ENCODE peak calls at places on chromosomes 1 and 21, in four cellular contexts. J is WTC11, L is SK-N-SH, K is K562. D is an unnamed sample.

GRCh38 chr1:37949524-37950152 is 2.8 kb upstream of the INPP5B start:
- DNase-seq in J (no peak), L (no peak), K (no peak), D (no peak)

GRCh38 chr1:230303069-230303468 is 123.1 kb downstream of the PGBD5 start:
- DNase-seq in J (no peak), L (no peak), K (no peak), D (no peak)

GRCh38 chr1:109490934-109491302 is 3.0 kb upstream of the CYB561D1 start:
- DNase-seq in J (no peak), L (no peak), K (no peak), D (no peak)

GRCh38 chr21:44428281-44428942 is 26.9 kb upstream of the LRRC3 start:
- DNase-seq in J (peak; percentile 78), L (peak; percentile 35), K (peak; percentile 85), D (peak; percentile 26)

GRCh38 chr1:94678187-94678863 is 136.8 kb upstream of the F3 start:
- DNase-seq in J (no peak), L (no peak), K (no peak), D (no peak)

GRCh38 chr1:44288883-44289282 is 66.2 kb downstream of the ERI3 start:
- DNase-seq in J (no peak), L (no peak), K (no peak), D (no peak)

GRCh38 chr1:207077470-207078377 is 10.9 kb upstream of the C4BPB start:
- DNase-seq in J (peak; percentile 46), L (peak; percentile 59), K (peak; percentile 81), D (peak; percentile 71)

GRCh38 chr1:215844266-215844665 is 277.2 kb downstream of the KCTD3 start:
- DNase-seq in J (no peak), L (no peak), K (no peak), D (no peak)

GRCh38 chr21:42153046-42153685 is 65.8 kb upstream of the ABCG1 start:
- DNase-seq in J (no peak), L (no peak), K (no peak), D (no peak)

GRCh38 chr1:228668553-228669400 is 66.5 kb upstream of the RHOU start:
- DNase-seq in J (no peak), L (no peak), K (no peak), D (no peak)

GRCh38 chr1:172449585-172450523 is 6.0 kb upstream of the PIGC start:
- DNase-seq in J (peak; percentile 57), L (peak; percentile 71), K (peak; percentile 83), D (peak; percentile 85)

GRCh38 chr1:6961905-6962304 is 176.7 kb downstream of the CAMTA1 start:
- DNase-seq in J (peak; percentile 42), L (no peak), K (no peak), D (no peak)

GRCh38 chr1:94022471-94023189 is 98.3 kb downstream of the ABCA4 start:
- DNase-seq in J (no peak), L (no peak), K (no peak), D (peak; percentile 81)

GRCh38 chr1:29325675-29326074 is 89.4 kb downstream of the PTPRU start:
- DNase-seq in J (peak; percentile 41), L (peak; percentile 72), K (no peak), D (no peak)

GRCh38 chr1:185369786-185370185 is 52.7 kb upstream of the IVNS1ABP start:
- DNase-seq in J (no peak), L (no peak), K (no peak), D (no peak)

GRCh38 chr1:11198257-11198656 is 9.1 kb downstream of the ANGPTL7 start:
- DNase-seq in J (no peak), L (peak; percentile 46), K (no peak), D (no peak)

GRCh38 chr1:238101923-238102322 is 211.2 kb upstream of the ZP4 start:
- DNase-seq in J (no peak), L (no peak), K (no peak), D (no peak)

GRCh38 chr1:155179107-155180031 is 5.7 kb downstream of the TRIM46 start:
- DNase-seq in J (no peak), L (no peak), K (no peak), D (no peak)

GRCh38 chr21:27001526-27001925 is 34.6 kb upstream of the ADAMTS5 start:
- DNase-seq in J (no peak), L (no peak), K (no peak), D (no peak)

GRCh38 chr1:223726380-223727001 is 14.2 kb downstream of the CAPN2 start:
- DNase-seq in J (peak; percentile 59), L (peak; percentile 58), K (peak; percentile 88), D (no peak)

GRCh38 chr21:43207868-43208267 is 39.1 kb downstream of the CRYAA start:
- DNase-seq in J (peak; percentile 4), L (no peak), K (no peak), D (no peak)

GRCh38 chr1:186093437-186093836 is 281.6 kb downstream of the TPR start:
- DNase-seq in J (no peak), L (no peak), K (no peak), D (no peak)

GRCh38 chr1:201542166-201543045 is 3.5 kb downstream of the NAV1 start:
- DNase-seq in J (no peak), L (no peak), K (no peak), D (no peak)

GRCh38 chr1:169894424-169895145 is 889 bp upstream of the SCYL3 start:
- DNase-seq in J (no peak), L (no peak), K (peak; percentile 38), D (no peak)

GRCh38 chr1:101308001-101308659 is 71.3 kb downstream of the S1PR1 start:
- DNase-seq in J (no peak), L (no peak), K (no peak), D (no peak)

GRCh38 chr1:101311146-101311892 is 74.5 kb downstream of the S1PR1 start:
- DNase-seq in J (no peak), L (no peak), K (no peak), D (no peak)

GRCh38 chr1:101310484-101310883 is 73.7 kb downstream of the S1PR1 start:
- DNase-seq in J (no peak), L (no peak), K (no peak), D (no peak)

GRCh38 chr1:101308935-101309333 is 72.1 kb downstream of the S1PR1 start:
- DNase-seq in J (no peak), L (no peak), K (no peak), D (no peak)

DNA sequence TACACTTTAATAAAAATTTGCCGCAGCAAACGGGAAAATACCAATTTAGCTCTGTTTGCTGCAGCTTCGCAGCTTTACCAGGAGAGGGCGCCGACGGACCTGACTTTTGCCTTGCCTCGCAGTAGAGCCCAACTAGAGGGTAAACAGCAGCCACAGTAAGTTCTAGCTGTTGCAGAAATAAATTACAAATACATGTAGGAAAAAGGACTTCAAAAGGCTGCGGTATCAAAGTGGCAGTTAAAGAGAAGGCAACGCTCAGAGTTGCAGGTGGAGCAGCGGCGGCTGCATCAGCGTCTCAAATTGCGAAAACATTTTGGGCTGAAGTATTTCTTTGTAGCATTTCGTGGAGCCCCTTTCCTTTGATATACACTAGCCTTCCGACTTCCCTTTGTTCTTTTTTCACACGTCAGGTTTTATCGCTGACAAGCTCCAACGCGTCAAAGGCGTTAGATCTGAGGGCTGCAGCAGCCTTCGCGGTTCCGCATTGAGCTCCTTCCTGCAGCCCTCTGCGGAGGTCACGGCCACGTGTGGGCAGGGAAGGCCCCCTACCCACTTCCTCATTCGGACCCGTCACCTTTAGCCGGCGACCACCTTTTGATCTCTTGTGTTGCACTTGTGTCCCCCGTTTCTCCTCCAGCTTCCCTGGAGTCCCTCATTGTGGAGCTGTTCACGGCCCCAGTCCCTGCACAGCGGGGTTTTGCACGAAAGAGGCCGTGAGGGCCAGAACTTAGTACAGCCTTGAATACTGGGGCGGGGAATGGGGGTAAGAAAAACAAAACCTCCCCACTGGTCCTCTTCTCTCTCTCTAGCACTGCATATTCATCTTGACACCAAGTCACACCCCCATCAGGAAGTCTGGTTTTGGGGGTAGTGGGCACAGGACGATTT is 72.8 kb downstream of the S1PR1 start:
- DNase-seq in J (peak; percentile 51), L (peak; percentile 66), K (peak; percentile 63), D (peak; percentile 35)
- TF ChIP-seq FOXJ3 in J (no peak), L (no peak), K (no peak), D (no peak)

DNA sequence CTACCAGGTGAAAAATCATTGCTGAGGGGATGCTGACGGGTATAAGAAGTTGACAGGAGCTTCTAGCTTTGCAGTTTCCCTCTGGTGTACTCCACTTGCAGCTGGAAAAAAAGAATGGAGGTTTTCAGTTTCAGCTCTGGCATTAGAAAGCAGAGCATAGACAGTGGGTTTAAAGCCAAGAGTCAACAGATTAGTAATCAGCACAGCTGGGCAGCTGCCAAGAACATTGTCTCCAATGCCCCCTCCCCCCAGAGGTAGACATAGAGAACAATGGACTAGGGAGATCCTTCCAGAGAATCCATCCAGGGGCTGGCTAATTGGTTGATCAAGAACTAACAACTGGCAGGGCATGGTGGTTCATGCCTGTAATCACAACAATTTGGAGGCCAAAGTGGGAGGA is 10.1 kb upstream of the ZBTB8B start:
- DNase-seq in J (no peak), L (peak; percentile 35), K (no peak), D (peak; percentile 35)
- TF ChIP-seq FOXJ3 in J (no peak), L (no peak), K (no peak), D (no peak)

GRCh38 chr1:52367272-52367671 is 1.3 kb upstream of the CC2D1B start:
- DNase-seq in J (no peak), L (no peak), K (no peak), D (no peak)
- TF ChIP-seq FOXJ3 in J (no peak), L (no peak), K (no peak), D (no peak)

GRCh38 chr1:18160290-18160942 is 52.8 kb downstream of the IGSF21 start:
- DNase-seq in J (no peak), L (no peak), K (no peak), D (no peak)
- TF ChIP-seq FOXJ3 in J (no peak), L (no peak), K (no peak), D (no peak)

DNA sequence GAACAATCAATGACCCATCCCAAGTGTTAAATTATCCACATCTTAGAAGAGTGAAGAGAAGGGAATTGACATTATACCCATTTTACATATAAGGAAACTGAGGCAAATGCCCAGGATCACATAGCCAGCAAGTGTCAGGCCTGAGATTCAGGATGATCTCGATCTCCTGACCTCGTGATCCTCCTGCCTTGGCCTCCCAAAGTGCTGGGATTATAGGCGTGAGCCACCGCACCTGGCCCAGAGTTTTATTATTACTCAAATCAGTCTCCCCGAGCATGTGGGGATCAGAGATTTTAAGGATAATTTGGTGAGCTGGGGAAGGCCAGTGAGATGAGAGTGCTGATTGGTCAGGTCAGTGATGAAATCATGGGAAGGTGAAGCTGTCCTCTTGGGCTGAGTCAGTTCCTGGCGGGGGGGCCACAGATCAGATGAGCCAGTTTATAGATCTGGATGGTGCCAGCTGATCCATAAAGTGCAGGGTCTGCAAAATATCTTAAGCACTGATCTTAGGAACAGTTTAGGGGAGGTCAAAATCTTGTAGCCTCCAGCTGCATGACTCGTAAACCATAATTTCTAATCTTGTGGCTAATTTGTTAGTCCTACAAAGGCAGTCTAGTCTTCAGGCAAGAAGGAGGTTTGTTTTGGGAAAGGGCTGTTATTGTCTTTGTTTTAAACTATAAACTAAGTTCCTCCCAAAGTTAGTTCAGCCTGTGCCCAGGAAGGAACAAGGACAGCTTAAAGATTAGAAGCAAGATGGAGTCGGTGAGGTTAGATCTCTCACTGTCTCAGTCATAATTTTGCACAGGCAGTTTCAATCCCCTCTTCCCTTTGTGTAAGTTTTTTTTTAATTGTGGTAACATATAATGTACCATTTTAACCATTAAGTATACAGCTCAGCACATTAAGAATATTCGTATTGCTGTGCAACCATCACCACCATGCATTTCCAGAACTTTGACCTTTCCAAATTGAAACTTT is 39.6 kb downstream of the PTAFR start:
- DNase-seq in J (no peak), L (no peak), K (no peak), D (no peak)
- TF ChIP-seq FOXJ3 in J (no peak), L (no peak), K (no peak), D (no peak)

GRCh38 chr21:33014331-33014730 is 11.4 kb upstream of the OLIG2 start:
- DNase-seq in J (no peak), L (no peak), K (no peak), D (no peak)
- TF ChIP-seq FOXJ3 in J (no peak), L (no peak), K (no peak), D (no peak)

D was measured in HepG2.